ENCODE peak calls at places on chromosomes 5 and 9, in six cellular contexts. U is upper lobe of left lung, F is ovary, O is body of pancreas, Y is IMR-90, P is GM12878. B is an unnamed sample. For H3K4me1, the result is how much of the 10 kb centered on the place peaks cover.

GRCh38 chr5:139776856-139777255 is 18.8 kb upstream of the PSD2 start:
- DNase-seq in U (no peak), F (no peak), O (no peak), Y (no peak), P (no peak), B (no peak)

GRCh38 chr9:13587581-13587980 is 308.1 kb upstream of the MPDZ start:
- DNase-seq in U (no peak), F (no peak), O (no peak), Y (no peak), P (no peak), B (no peak)

GRCh38 chr9:129278391-129279237 is 100.6 kb upstream of the IER5L start:
- DNase-seq in U (peak), F (peak), O (no peak), Y (no peak), P (no peak), B (no peak)

GRCh38 chr9:80078826-80079225 is 507.1 kb downstream of the TLE4 start:
- DNase-seq in U (no peak), F (no peak), O (no peak), Y (no peak), P (no peak), B (no peak)

GRCh38 chr5:153362026-153362425 is 128.4 kb upstream of the GRIA1 start:
- DNase-seq in U (no peak), F (no peak), O (no peak), Y (no peak), P (no peak), B (no peak)

GRCh38 chr5:129459485-129460120 is 495 bp upstream of the ADAMTS19 start:
- DNase-seq in U (no peak), F (peak), O (peak), Y (peak), P (no peak), B (no peak)

GRCh38 chr5:143350790-143351603 is 52.5 kb downstream of the NR3C1 start:
- DNase-seq in U (no peak), F (no peak), O (no peak), Y (peak), P (no peak), B (no peak)

GRCh38 chr5:133977161-133977787 is 8.8 kb upstream of the C5orf15 start:
- DNase-seq in U (no peak), F (no peak), O (no peak), Y (peak), P (peak), B (no peak)

GRCh38 chr5:131635755-131636479 is 888 bp upstream of the RAPGEF6 start:
- DNase-seq in U (peak), F (no peak), O (no peak), Y (no peak), P (peak), B (no peak)

GRCh38 chr9:130064621-130065020 is 10.9 kb downstream of the GPR107 start:
- DNase-seq in U (no peak), F (no peak), O (no peak), Y (no peak), P (no peak), B (no peak)

GRCh38 chr5:73692166-73692640 is 66.2 kb downstream of the ARHGEF28 start:
- DNase-seq in U (no peak), F (no peak), O (no peak), Y (peak), P (no peak), B (no peak)

GRCh38 chr5:55918097-55919035 is 67.2 kb downstream of the IL31RA start:
- DNase-seq in U (no peak), F (no peak), O (no peak), Y (no peak), P (no peak), B (no peak)

GRCh38 chr9:21110708-21111576 is 30.7 kb downstream of the IFNW1 start:
- DNase-seq in U (no peak), F (no peak), O (peak), Y (peak), P (peak), B (no peak)

DNA sequence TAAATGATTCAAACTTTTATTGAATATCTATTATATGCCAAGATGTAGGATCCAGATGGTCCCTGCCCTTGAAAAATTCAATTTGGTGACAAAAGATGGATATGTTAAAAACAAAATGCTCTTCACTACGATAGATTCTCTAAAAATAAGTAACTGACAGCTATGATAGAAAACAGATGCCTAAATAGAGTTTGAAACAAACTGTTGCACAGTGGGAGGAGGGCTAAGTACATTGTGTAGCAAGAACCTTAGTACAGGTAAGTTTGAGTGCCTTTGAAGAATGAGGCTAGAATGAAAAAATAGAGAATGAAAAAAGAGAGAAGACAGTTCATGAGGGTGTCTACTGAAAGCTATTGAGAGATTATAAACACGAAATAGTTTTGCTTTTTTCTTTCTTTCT is 54.3 kb downstream of the HOMER1 start:
- DNase-seq in U (no peak), F (no peak), O (no peak), Y (no peak), P (no peak), B (no peak)
- H3K4me1 ChIP-seq in U (under half), F (under half), O (under half), Y (under half), P (under half), B (under half)

GRCh38 chr5:369151-369939 is 47.8 kb downstream of the AHRR start:
- DNase-seq in U (peak), F (no peak), O (peak), Y (peak), P (peak), B (no peak)
- TF ChIP-seq CTCF in U (no peak), F (no peak), O (no peak), Y (no peak), P (no peak), B (no peak)

GRCh38 chr9:125764198-125764597 is 17.0 kb downstream of the PBX3 start:
- DNase-seq in U (no peak), F (no peak), O (no peak), Y (no peak), P (no peak), B (no peak)
- H3K4me1 ChIP-seq in U (under half), F (under half), O (under half), Y (under half), P (under half), B (under half)

GRCh38 chr9:74001382-74001781 is 495.8 kb upstream of the RORB start:
- DNase-seq in U (no peak), F (no peak), O (no peak), Y (no peak), P (no peak), B (no peak)

GRCh38 chr9:74007833-74008232 is 489.3 kb upstream of the RORB start:
- DNase-seq in U (no peak), F (no peak), O (no peak), Y (no peak), P (no peak), B (no peak)

GRCh38 chr9:74006935-74007334 is 490.2 kb upstream of the RORB start:
- DNase-seq in U (no peak), F (no peak), O (no peak), Y (no peak), P (no peak), B (no peak)
- TF ChIP-seq CTCF in U (no peak), F (no peak), O (no peak), Y (no peak), P (no peak), B (no peak)

DNA sequence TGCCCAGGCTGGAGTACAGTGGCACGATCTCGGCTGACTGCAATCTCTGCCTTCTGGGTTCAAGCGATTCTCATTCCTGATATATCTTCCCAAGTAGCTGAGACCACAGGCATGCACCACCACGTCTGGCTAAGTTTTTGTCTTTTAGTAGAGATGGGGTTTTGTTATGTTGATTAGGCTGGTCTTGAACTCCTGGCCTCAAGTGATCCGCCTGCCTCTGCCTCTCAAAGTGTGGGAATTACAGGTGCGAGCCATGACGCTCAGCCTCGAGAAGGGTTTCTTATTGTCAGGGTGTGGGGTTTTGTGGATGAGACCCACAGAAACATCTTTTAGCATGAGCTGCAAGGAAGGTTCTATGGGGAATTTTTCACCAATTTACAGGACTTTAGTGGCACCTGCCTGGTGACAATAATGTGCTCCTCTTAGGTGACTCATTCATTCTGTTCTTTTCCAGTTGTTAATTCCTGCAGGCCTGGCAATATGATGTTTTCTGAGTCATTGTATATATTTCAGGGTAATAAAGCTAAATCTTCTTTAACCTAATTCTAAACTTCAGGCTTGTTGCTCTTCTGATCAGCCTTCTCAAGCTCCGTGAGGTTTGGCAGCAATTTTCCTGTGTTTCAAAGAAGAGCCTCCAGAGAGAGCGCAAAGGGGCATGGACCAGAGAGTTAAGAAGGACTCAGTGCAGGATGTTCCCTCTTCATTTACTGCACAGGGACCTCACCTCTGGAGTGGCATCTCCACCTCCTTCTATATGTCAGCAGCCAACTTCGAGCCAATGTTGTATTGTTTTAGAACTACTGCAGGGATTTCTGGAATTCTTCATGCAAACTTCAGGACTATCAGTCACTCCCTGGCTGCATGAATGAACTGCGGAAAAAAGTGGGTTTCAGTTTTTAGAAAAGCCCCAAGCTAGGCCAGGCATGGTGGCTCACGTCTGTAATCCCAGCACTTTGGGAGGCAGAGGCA is 77.8 kb upstream of the ZNF618 start:
- DNase-seq in U (no peak), F (no peak), O (no peak), Y (peak), P (no peak), B (no peak)
- H3K4me1 ChIP-seq in U (under half), F (under half), O (under half), Y (under half), P (under half), B (under half)

DNA sequence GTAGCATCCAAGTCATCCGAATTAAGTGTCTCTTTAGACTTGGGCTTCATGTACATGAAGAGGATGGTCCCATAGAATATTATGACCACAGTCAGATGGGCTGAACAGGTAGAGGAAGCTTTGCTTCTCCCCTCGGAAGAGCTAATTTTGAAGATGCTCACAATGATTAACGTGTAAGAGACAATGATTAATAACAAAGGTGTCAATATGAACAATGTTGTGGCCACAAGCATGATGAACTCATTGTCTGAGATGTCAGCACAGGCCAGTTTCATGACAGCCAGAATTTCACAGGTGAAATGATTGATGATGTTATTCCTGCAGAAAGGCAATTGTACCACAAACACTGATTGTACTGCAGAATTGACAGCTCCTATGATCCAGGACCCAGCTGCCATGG is 626 bp downstream of the OR13C2 start:
- DNase-seq in U (no peak), F (no peak), O (no peak), Y (no peak), P (no peak), B (no peak)
- TF ChIP-seq CTCF in U (no peak), F (no peak), O (no peak), Y (no peak), P (no peak), B (no peak)

DNA sequence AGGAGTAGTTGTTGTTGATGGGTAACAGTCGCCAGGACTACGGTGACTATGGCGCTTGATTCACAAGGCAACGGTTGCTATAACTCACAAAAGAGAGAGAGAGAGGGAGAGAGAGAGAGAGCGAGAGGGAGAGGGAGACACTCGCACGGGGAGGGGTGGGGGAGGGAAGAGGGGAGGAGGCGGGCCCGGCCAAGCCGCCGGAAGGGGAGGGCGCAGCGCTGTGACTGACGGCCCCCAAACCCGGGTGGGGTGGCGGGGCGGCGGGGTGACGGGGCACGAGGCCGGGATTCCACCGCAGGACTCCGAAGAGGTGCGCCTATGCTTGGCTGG is at the start of gene RFX3:
- DNase-seq in U (peak), F (peak), O (peak), Y (peak), P (peak), B (peak)
- H3K4me1 ChIP-seq in U (under half), F (under half), O (under half), Y (under half), P (under half), B (under half)

GRCh38 chr5:6525910-6526309 is 77.3 kb downstream of the UBE2QL1 start:
- DNase-seq in U (no peak), F (no peak), O (peak), Y (peak), P (no peak), B (no peak)
- TF ChIP-seq CTCF in U (no peak), F (no peak), O (peak), Y (no peak), P (peak), B (peak)

GRCh38 chr9:93466416-93467061 is 13.2 kb upstream of the FAM120AOS start:
- DNase-seq in U (no peak), F (no peak), O (no peak), Y (no peak), P (no peak), B (no peak)

GRCh38 chr9:93465853-93466252 is 12.5 kb upstream of the FAM120AOS start:
- DNase-seq in U (no peak), F (no peak), O (peak), Y (no peak), P (no peak), B (no peak)

GRCh38 chr9:93463638-93464248 is 10.4 kb upstream of the FAM120AOS start:
- DNase-seq in U (no peak), F (no peak), O (no peak), Y (no peak), P (no peak), B (no peak)

GRCh38 chr9:93464876-93465275 is 11.5 kb upstream of the FAM120AOS start:
- DNase-seq in U (no peak), F (no peak), O (no peak), Y (no peak), P (no peak), B (no peak)

GRCh38 chr9:93464395-93464794 is 11.0 kb upstream of the FAM120AOS start:
- DNase-seq in U (no peak), F (no peak), O (no peak), Y (no peak), P (no peak), B (no peak)
- H3K4me1 ChIP-seq in U (half or more), F (under half), O (half or more), Y (under half), P (under half), B (half or more)

GRCh38 chr9:32258482-32258881 is 126.0 kb upstream of the ACO1 start:
- DNase-seq in U (no peak), F (no peak), O (no peak), Y (no peak), P (no peak), B (no peak)

GRCh38 chr9:32260481-32260880 is 124.0 kb upstream of the ACO1 start:
- DNase-seq in U (no peak), F (no peak), O (no peak), Y (no peak), P (no peak), B (no peak)

GRCh38 chr9:32265037-32265436 is 119.4 kb upstream of the ACO1 start:
- DNase-seq in U (no peak), F (no peak), O (no peak), Y (no peak), P (no peak), B (no peak)

GRCh38 chr9:32264171-32264862 is 120.1 kb upstream of the ACO1 start:
- DNase-seq in U (no peak), F (peak), O (no peak), Y (peak), P (no peak), B (no peak)
- TF ChIP-seq CTCF in U (no peak), F (no peak), O (no peak), Y (no peak), P (no peak), B (no peak)

B was measured in gastrocnemius medialis.